ENCODE peak calls at places on chromosome 16, in seven cellular contexts. One of them, this sample, is unnamed.

GRCh38 chr16:3902731-3903130 is 22.2 kb upstream of the CREBBP start:
- DNase-seq in gastrocnemius medialis: peak
- DNase-seq in fibroblast of the aortic adventitia: no peak
- DNase-seq in tibial nerve: no peak
- DNase-seq in fibroblast of the conjunctiva: no peak
- DNase-seq in SHP77: no peak
- DNase-seq in activated gamma-delta T cell treated with Interleukin-2 at 50 U/mL for 16 hours: no peak
- DNase-seq in this sample: no peak

GRCh38 chr16:4200000-4200780 is 41.7 kb downstream of the SRL start:
- DNase-seq in gastrocnemius medialis: peak
- DNase-seq in fibroblast of the aortic adventitia: peak
- DNase-seq in fibroblast of the conjunctiva: no peak
- DNase-seq in activated gamma-delta T cell treated with Interleukin-2 at 50 U/mL for 16 hours: no peak
- DNase-seq in SHP77: peak
- DNase-seq in tibial nerve: peak
- DNase-seq in this sample: no peak

GRCh38 chr16:63481060-63481459 is 1444.8 kb upstream of the CDH8 start:
- DNase-seq in tibial nerve: no peak
- DNase-seq in gastrocnemius medialis: no peak
- DNase-seq in fibroblast of the aortic adventitia: no peak
- DNase-seq in fibroblast of the conjunctiva: no peak
- DNase-seq in activated gamma-delta T cell treated with Interleukin-2 at 50 U/mL for 16 hours: no peak
- DNase-seq in SHP77: no peak
- DNase-seq in this sample: no peak

GRCh38 chr16:62283-62682 is 8.7 kb downstream of the SNRNP25 start:
- DNase-seq in activated gamma-delta T cell treated with Interleukin-2 at 50 U/mL for 16 hours: no peak
- DNase-seq in fibroblast of the aortic adventitia: no peak
- DNase-seq in SHP77: no peak
- DNase-seq in gastrocnemius medialis: no peak
- DNase-seq in fibroblast of the conjunctiva: no peak
- DNase-seq in tibial nerve: no peak
- DNase-seq in this sample: no peak

GRCh38 chr16:54647731-54648221 is 282.9 kb upstream of the IRX5 start:
- DNase-seq in fibroblast of the aortic adventitia: peak
- DNase-seq in fibroblast of the conjunctiva: peak
- DNase-seq in tibial nerve: no peak
- DNase-seq in activated gamma-delta T cell treated with Interleukin-2 at 50 U/mL for 16 hours: no peak
- DNase-seq in gastrocnemius medialis: no peak
- DNase-seq in SHP77: no peak
- DNase-seq in this sample: no peak

GRCh38 chr16:3618782-3619166 is 7.4 kb upstream of the SLX4 start:
- DNase-seq in activated gamma-delta T cell treated with Interleukin-2 at 50 U/mL for 16 hours: no peak
- DNase-seq in SHP77: no peak
- DNase-seq in gastrocnemius medialis: no peak
- DNase-seq in tibial nerve: no peak
- DNase-seq in fibroblast of the conjunctiva: no peak
- DNase-seq in fibroblast of the aortic adventitia: no peak
- DNase-seq in this sample: no peak

GRCh38 chr16:24980077-24980793 is 34.9 kb downstream of the ARHGAP17 start:
- DNase-seq in fibroblast of the aortic adventitia: no peak
- DNase-seq in SHP77: no peak
- DNase-seq in gastrocnemius medialis: peak
- DNase-seq in fibroblast of the conjunctiva: no peak
- DNase-seq in activated gamma-delta T cell treated with Interleukin-2 at 50 U/mL for 16 hours: no peak
- DNase-seq in tibial nerve: no peak
- DNase-seq in this sample: no peak

GRCh38 chr16:11312718-11313492 is 31.8 kb upstream of the PRM1 start:
- DNase-seq in activated gamma-delta T cell treated with Interleukin-2 at 50 U/mL for 16 hours: no peak
- DNase-seq in SHP77: no peak
- DNase-seq in tibial nerve: no peak
- DNase-seq in fibroblast of the aortic adventitia: peak
- DNase-seq in gastrocnemius medialis: no peak
- DNase-seq in fibroblast of the conjunctiva: no peak
- DNase-seq in this sample: no peak

GRCh38 chr16:19701091-19701490 is 16.9 kb downstream of the KNOP1 start:
- DNase-seq in SHP77: no peak
- DNase-seq in tibial nerve: no peak
- DNase-seq in fibroblast of the conjunctiva: no peak
- DNase-seq in gastrocnemius medialis: no peak
- DNase-seq in activated gamma-delta T cell treated with Interleukin-2 at 50 U/mL for 16 hours: no peak
- DNase-seq in fibroblast of the aortic adventitia: peak
- DNase-seq in this sample: no peak

GRCh38 chr16:4362476-4363250 is 9.0 kb upstream of the VASN start:
- DNase-seq in activated gamma-delta T cell treated with Interleukin-2 at 50 U/mL for 16 hours: no peak
- DNase-seq in tibial nerve: no peak
- DNase-seq in gastrocnemius medialis: no peak
- DNase-seq in fibroblast of the aortic adventitia: no peak
- DNase-seq in fibroblast of the conjunctiva: no peak
- DNase-seq in SHP77: no peak
- DNase-seq in this sample: no peak

GRCh38 chr16:57658878-57659674 is 9.0 kb upstream of the ADGRG3 start:
- DNase-seq in fibroblast of the aortic adventitia: no peak
- DNase-seq in activated gamma-delta T cell treated with Interleukin-2 at 50 U/mL for 16 hours: no peak
- DNase-seq in SHP77: no peak
- DNase-seq in fibroblast of the conjunctiva: no peak
- DNase-seq in gastrocnemius medialis: no peak
- DNase-seq in tibial nerve: no peak
- DNase-seq in this sample: no peak

GRCh38 chr16:66364117-66364958 is 2.2 kb upstream of the CDH5 start:
- DNase-seq in gastrocnemius medialis: peak
- DNase-seq in tibial nerve: peak
- DNase-seq in activated gamma-delta T cell treated with Interleukin-2 at 50 U/mL for 16 hours: no peak
- DNase-seq in fibroblast of the conjunctiva: peak
- DNase-seq in SHP77: no peak
- DNase-seq in fibroblast of the aortic adventitia: peak
- DNase-seq in this sample: no peak

GRCh38 chr16:49855822-49856740 is at the start of gene ZNF423:
- DNase-seq in activated gamma-delta T cell treated with Interleukin-2 at 50 U/mL for 16 hours: no peak
- DNase-seq in SHP77: no peak
- DNase-seq in fibroblast of the aortic adventitia: no peak
- DNase-seq in fibroblast of the conjunctiva: no peak
- DNase-seq in gastrocnemius medialis: peak
- DNase-seq in tibial nerve: no peak
- DNase-seq in this sample: no peak

GRCh38 chr16:15990902-15991301 is 41.5 kb downstream of the ABCC1 start:
- DNase-seq in fibroblast of the conjunctiva: no peak
- DNase-seq in activated gamma-delta T cell treated with Interleukin-2 at 50 U/mL for 16 hours: no peak
- DNase-seq in fibroblast of the aortic adventitia: no peak
- DNase-seq in gastrocnemius medialis: no peak
- DNase-seq in SHP77: no peak
- DNase-seq in tibial nerve: no peak
- DNase-seq in this sample: no peak

GRCh38 chr16:6081320-6081976 is 983.9 kb upstream of the EEF2KMT start:
- DNase-seq in gastrocnemius medialis: no peak
- DNase-seq in fibroblast of the conjunctiva: no peak
- DNase-seq in tibial nerve: no peak
- DNase-seq in fibroblast of the aortic adventitia: no peak
- DNase-seq in SHP77: peak
- DNase-seq in activated gamma-delta T cell treated with Interleukin-2 at 50 U/mL for 16 hours: no peak
- DNase-seq in this sample: no peak

GRCh38 chr16:28166394-28167208 is 45.2 kb downstream of the XPO6 start:
- DNase-seq in tibial nerve: no peak
- DNase-seq in fibroblast of the conjunctiva: no peak
- DNase-seq in activated gamma-delta T cell treated with Interleukin-2 at 50 U/mL for 16 hours: no peak
- DNase-seq in gastrocnemius medialis: peak
- DNase-seq in fibroblast of the aortic adventitia: no peak
- DNase-seq in SHP77: no peak
- DNase-seq in this sample: no peak

GRCh38 chr16:68247400-68247799 is 2.2 kb downstream of the PLA2G15 start:
- DNase-seq in gastrocnemius medialis: peak
- DNase-seq in activated gamma-delta T cell treated with Interleukin-2 at 50 U/mL for 16 hours: no peak
- DNase-seq in tibial nerve: no peak
- DNase-seq in SHP77: no peak
- DNase-seq in fibroblast of the conjunctiva: no peak
- DNase-seq in fibroblast of the aortic adventitia: no peak
- DNase-seq in this sample: no peak

GRCh38 chr16:81901483-81901882 is 109.8 kb downstream of the SDR42E1 start:
- DNase-seq in activated gamma-delta T cell treated with Interleukin-2 at 50 U/mL for 16 hours: no peak
- DNase-seq in fibroblast of the conjunctiva: no peak
- DNase-seq in gastrocnemius medialis: no peak
- DNase-seq in SHP77: no peak
- DNase-seq in fibroblast of the aortic adventitia: peak
- DNase-seq in tibial nerve: peak
- DNase-seq in this sample: no peak

GRCh38 chr16:2172688-2173335 is 17.2 kb downstream of the TRAF7 start:
- DNase-seq in tibial nerve: no peak
- DNase-seq in fibroblast of the conjunctiva: no peak
- DNase-seq in activated gamma-delta T cell treated with Interleukin-2 at 50 U/mL for 16 hours: no peak
- DNase-seq in fibroblast of the aortic adventitia: no peak
- DNase-seq in gastrocnemius medialis: no peak
- DNase-seq in SHP77: no peak
- DNase-seq in this sample: no peak

GRCh38 chr16:69315486-69316311 is 4.5 kb downstream of the VPS4A start:
- DNase-seq in SHP77: no peak
- DNase-seq in tibial nerve: no peak
- DNase-seq in fibroblast of the aortic adventitia: no peak
- DNase-seq in gastrocnemius medialis: no peak
- DNase-seq in fibroblast of the conjunctiva: no peak
- DNase-seq in activated gamma-delta T cell treated with Interleukin-2 at 50 U/mL for 16 hours: no peak
- DNase-seq in this sample: no peak

GRCh38 chr16:11078812-11079459 is 134.6 kb downstream of the CLEC16A start:
- DNase-seq in SHP77: no peak
- DNase-seq in fibroblast of the aortic adventitia: peak
- DNase-seq in fibroblast of the conjunctiva: no peak
- DNase-seq in activated gamma-delta T cell treated with Interleukin-2 at 50 U/mL for 16 hours: no peak
- DNase-seq in tibial nerve: peak
- DNase-seq in gastrocnemius medialis: no peak
- DNase-seq in this sample: no peak

GRCh38 chr16:73365010-73365409 is 317.1 kb upstream of the ZFHX3 start:
- DNase-seq in gastrocnemius medialis: no peak
- DNase-seq in fibroblast of the conjunctiva: no peak
- DNase-seq in tibial nerve: no peak
- DNase-seq in SHP77: peak
- DNase-seq in fibroblast of the aortic adventitia: peak
- DNase-seq in activated gamma-delta T cell treated with Interleukin-2 at 50 U/mL for 16 hours: no peak
- DNase-seq in this sample: no peak

GRCh38 chr16:27618611-27619380 is 68.9 kb downstream of the KATNIP start:
- DNase-seq in gastrocnemius medialis: no peak
- DNase-seq in fibroblast of the conjunctiva: no peak
- DNase-seq in activated gamma-delta T cell treated with Interleukin-2 at 50 U/mL for 16 hours: no peak
- DNase-seq in tibial nerve: no peak
- DNase-seq in SHP77: no peak
- DNase-seq in fibroblast of the aortic adventitia: peak
- DNase-seq in this sample: no peak

GRCh38 chr16:69201787-69202186 is 14.8 kb downstream of the SNTB2 start:
- DNase-seq in gastrocnemius medialis: no peak
- DNase-seq in fibroblast of the aortic adventitia: no peak
- DNase-seq in fibroblast of the conjunctiva: no peak
- DNase-seq in activated gamma-delta T cell treated with Interleukin-2 at 50 U/mL for 16 hours: no peak
- DNase-seq in SHP77: no peak
- DNase-seq in tibial nerve: no peak
- DNase-seq in this sample: no peak

GRCh38 chr16:22693670-22694340 is 120.2 kb upstream of the HS3ST2 start:
- DNase-seq in gastrocnemius medialis: no peak
- DNase-seq in fibroblast of the aortic adventitia: no peak
- DNase-seq in SHP77: no peak
- DNase-seq in tibial nerve: no peak
- DNase-seq in fibroblast of the conjunctiva: no peak
- DNase-seq in activated gamma-delta T cell treated with Interleukin-2 at 50 U/mL for 16 hours: no peak
- DNase-seq in this sample: no peak

GRCh38 chr16:53922805-53923645 is 219.1 kb downstream of the FTO start:
- DNase-seq in fibroblast of the aortic adventitia: no peak
- DNase-seq in fibroblast of the conjunctiva: no peak
- DNase-seq in SHP77: peak
- DNase-seq in activated gamma-delta T cell treated with Interleukin-2 at 50 U/mL for 16 hours: no peak
- DNase-seq in tibial nerve: no peak
- DNase-seq in gastrocnemius medialis: no peak
- DNase-seq in this sample: no peak

GRCh38 chr16:84596161-84596560 is 21.7 kb downstream of the COTL1 start:
- DNase-seq in SHP77: no peak
- DNase-seq in gastrocnemius medialis: no peak
- DNase-seq in fibroblast of the conjunctiva: no peak
- DNase-seq in activated gamma-delta T cell treated with Interleukin-2 at 50 U/mL for 16 hours: no peak
- DNase-seq in fibroblast of the aortic adventitia: no peak
- DNase-seq in tibial nerve: no peak
- DNase-seq in this sample: no peak

GRCh38 chr16:24288516-24288915 is 32.4 kb downstream of the CACNG3 start:
- DNase-seq in gastrocnemius medialis: no peak
- DNase-seq in tibial nerve: no peak
- DNase-seq in fibroblast of the aortic adventitia: no peak
- DNase-seq in fibroblast of the conjunctiva: no peak
- DNase-seq in SHP77: no peak
- DNase-seq in activated gamma-delta T cell treated with Interleukin-2 at 50 U/mL for 16 hours: no peak
- DNase-seq in this sample: no peak

GRCh38 chr16:55257971-55258613 is 65.9 kb upstream of the IRX6 start:
- DNase-seq in fibroblast of the aortic adventitia: peak
- DNase-seq in tibial nerve: peak
- DNase-seq in fibroblast of the conjunctiva: peak
- DNase-seq in gastrocnemius medialis: peak
- DNase-seq in SHP77: peak
- DNase-seq in activated gamma-delta T cell treated with Interleukin-2 at 50 U/mL for 16 hours: no peak
- DNase-seq in this sample: no peak

GRCh38 chr16:85417156-85417860 is 195.8 kb upstream of the GSE1 start:
- DNase-seq in activated gamma-delta T cell treated with Interleukin-2 at 50 U/mL for 16 hours: no peak
- DNase-seq in fibroblast of the conjunctiva: no peak
- DNase-seq in tibial nerve: no peak
- DNase-seq in gastrocnemius medialis: peak
- DNase-seq in fibroblast of the aortic adventitia: no peak
- DNase-seq in SHP77: no peak
- DNase-seq in this sample: no peak

GRCh38 chr16:622920-623280 is 7.9 kb upstream of the WFIKKN1 start:
- DNase-seq in tibial nerve: no peak
- DNase-seq in gastrocnemius medialis: no peak
- DNase-seq in activated gamma-delta T cell treated with Interleukin-2 at 50 U/mL for 16 hours: no peak
- DNase-seq in SHP77: no peak
- DNase-seq in fibroblast of the conjunctiva: no peak
- DNase-seq in fibroblast of the aortic adventitia: no peak
- DNase-seq in this sample: no peak

GRCh38 chr16:54587176-54587515 is 300.6 kb upstream of the IRX3 start:
- DNase-seq in tibial nerve: no peak
- DNase-seq in activated gamma-delta T cell treated with Interleukin-2 at 50 U/mL for 16 hours: no peak
- DNase-seq in gastrocnemius medialis: no peak
- DNase-seq in fibroblast of the conjunctiva: no peak
- DNase-seq in SHP77: no peak
- DNase-seq in fibroblast of the aortic adventitia: no peak
- DNase-seq in this sample: no peak

GRCh38 chr16:60905806-60906205 is 1130.4 kb downstream of the CDH8 start:
- DNase-seq in activated gamma-delta T cell treated with Interleukin-2 at 50 U/mL for 16 hours: no peak
- DNase-seq in fibroblast of the aortic adventitia: no peak
- DNase-seq in gastrocnemius medialis: no peak
- DNase-seq in fibroblast of the conjunctiva: no peak
- DNase-seq in SHP77: no peak
- DNase-seq in tibial nerve: no peak
- DNase-seq in this sample: no peak

GRCh38 chr16:1550061-1550460 is 16.6 kb downstream of the TMEM204 start:
- DNase-seq in activated gamma-delta T cell treated with Interleukin-2 at 50 U/mL for 16 hours: no peak
- DNase-seq in fibroblast of the conjunctiva: no peak
- DNase-seq in fibroblast of the aortic adventitia: no peak
- DNase-seq in tibial nerve: no peak
- DNase-seq in gastrocnemius medialis: peak
- DNase-seq in SHP77: no peak
- DNase-seq in this sample: no peak

GRCh38 chr16:85385463-85386331 is 227.4 kb upstream of the GSE1 start:
- DNase-seq in gastrocnemius medialis: no peak
- DNase-seq in tibial nerve: no peak
- DNase-seq in activated gamma-delta T cell treated with Interleukin-2 at 50 U/mL for 16 hours: no peak
- DNase-seq in SHP77: no peak
- DNase-seq in fibroblast of the conjunctiva: no peak
- DNase-seq in fibroblast of the aortic adventitia: no peak
- DNase-seq in this sample: no peak

GRCh38 chr16:48834576-48834975 is 224.6 kb upstream of the N4BP1 start:
- DNase-seq in fibroblast of the conjunctiva: no peak
- DNase-seq in activated gamma-delta T cell treated with Interleukin-2 at 50 U/mL for 16 hours: no peak
- DNase-seq in gastrocnemius medialis: no peak
- DNase-seq in tibial nerve: no peak
- DNase-seq in SHP77: no peak
- DNase-seq in fibroblast of the aortic adventitia: no peak
- DNase-seq in this sample: no peak

GRCh38 chr16:88686439-88687253 is at the start of gene SNAI3:
- DNase-seq in fibroblast of the conjunctiva: no peak
- DNase-seq in gastrocnemius medialis: peak
- DNase-seq in activated gamma-delta T cell treated with Interleukin-2 at 50 U/mL for 16 hours: peak
- DNase-seq in fibroblast of the aortic adventitia: no peak
- DNase-seq in tibial nerve: peak
- DNase-seq in SHP77: peak
- DNase-seq in this sample: no peak

GRCh38 chr16:81730090-81731051 is 48.7 kb upstream of the PLCG2 start:
- DNase-seq in gastrocnemius medialis: peak
- DNase-seq in activated gamma-delta T cell treated with Interleukin-2 at 50 U/mL for 16 hours: peak
- DNase-seq in SHP77: peak
- DNase-seq in fibroblast of the conjunctiva: peak
- DNase-seq in tibial nerve: peak
- DNase-seq in fibroblast of the aortic adventitia: peak
- DNase-seq in this sample: peak